ENCODE peak calls at places on chromosomes 11 and 22, in eight cellular contexts. One of them, this sample, is unnamed.
A peak's percentile ranks its signal among the peaks of the same experiment; 100 is the strongest.

GRCh38 chr11:114705280-114706024 is 27.1 kb downstream of the NXPE2 start:
- DNase-seq in GM23248: no peak
- DNase-seq in kidney: peak; percentile 75
- DNase-seq in DND-41: no peak
- DNase-seq in IMR-90: no peak
- DNase-seq in HCT116: no peak
- DNase-seq in neuronal stem cell: no peak
- DNase-seq in neural progenitor cell: no peak
- DNase-seq in this sample: no peak

GRCh38 chr11:44199298-44199697 is 103.8 kb downstream of the EXT2 start:
- DNase-seq in IMR-90: no peak
- DNase-seq in kidney: no peak
- DNase-seq in DND-41: no peak
- DNase-seq in neuronal stem cell: no peak
- DNase-seq in GM23248: no peak
- DNase-seq in neural progenitor cell: no peak
- DNase-seq in HCT116: no peak
- DNase-seq in this sample: no peak

GRCh38 chr11:124801636-124802312 is 1.6 kb upstream of the MSANTD2 start:
- DNase-seq in neuronal stem cell: no peak
- DNase-seq in neural progenitor cell: no peak
- DNase-seq in DND-41: no peak
- DNase-seq in HCT116: no peak
- DNase-seq in GM23248: peak; percentile 74
- DNase-seq in IMR-90: peak; percentile 22
- DNase-seq in kidney: no peak
- DNase-seq in this sample: no peak

GRCh38 chr22:17430298-17430900 is 61.1 kb downstream of the CECR2 start:
- DNase-seq in HCT116: no peak
- DNase-seq in neuronal stem cell: no peak
- DNase-seq in DND-41: peak; percentile 35
- DNase-seq in neural progenitor cell: no peak
- DNase-seq in kidney: no peak
- DNase-seq in IMR-90: no peak
- DNase-seq in GM23248: peak; percentile 6
- DNase-seq in this sample: no peak

GRCh38 chr22:38454361-38455062 is 487 bp downstream of the KCNJ4 start:
- DNase-seq in neural progenitor cell: peak; percentile 62
- DNase-seq in HCT116: no peak
- DNase-seq in neuronal stem cell: no peak
- DNase-seq in DND-41: no peak
- DNase-seq in IMR-90: no peak
- DNase-seq in GM23248: peak; percentile 17
- DNase-seq in kidney: peak; percentile 75
- DNase-seq in this sample: no peak

GRCh38 chr11:794766-795637 is 3.1 kb downstream of the SLC25A22 start:
- DNase-seq in HCT116: no peak
- DNase-seq in neuronal stem cell: no peak
- DNase-seq in kidney: no peak
- DNase-seq in DND-41: peak; percentile 38
- DNase-seq in GM23248: peak; percentile 64
- DNase-seq in neural progenitor cell: no peak
- DNase-seq in IMR-90: no peak
- DNase-seq in this sample: peak; percentile 66

GRCh38 chr11:32796425-32796824 is 2.0 kb upstream of the CCDC73 start:
- DNase-seq in DND-41: no peak
- DNase-seq in IMR-90: no peak
- DNase-seq in neural progenitor cell: no peak
- DNase-seq in neuronal stem cell: no peak
- DNase-seq in HCT116: no peak
- DNase-seq in GM23248: no peak
- DNase-seq in kidney: no peak
- DNase-seq in this sample: no peak

GRCh38 chr22:25643232-25644000 is 78.9 kb downstream of the GRK3 start:
- DNase-seq in HCT116: no peak
- DNase-seq in neural progenitor cell: no peak
- DNase-seq in DND-41: no peak
- DNase-seq in kidney: no peak
- DNase-seq in GM23248: no peak
- DNase-seq in IMR-90: no peak
- DNase-seq in neuronal stem cell: no peak
- DNase-seq in this sample: no peak

GRCh38 chr22:36347094-36347493 is 40.7 kb downstream of the MYH9 start:
- DNase-seq in kidney: no peak
- DNase-seq in GM23248: no peak
- DNase-seq in neural progenitor cell: no peak
- DNase-seq in DND-41: no peak
- DNase-seq in neuronal stem cell: no peak
- DNase-seq in HCT116: no peak
- DNase-seq in IMR-90: no peak
- DNase-seq in this sample: no peak

GRCh38 chr22:22571429-22571828 is 12.4 kb upstream of the PRAME start:
- DNase-seq in HCT116: no peak
- DNase-seq in DND-41: no peak
- DNase-seq in kidney: no peak
- DNase-seq in neural progenitor cell: no peak
- DNase-seq in IMR-90: no peak
- DNase-seq in GM23248: no peak
- DNase-seq in neuronal stem cell: no peak
- DNase-seq in this sample: no peak

GRCh38 chr22:27633296-27633871 is 168.2 kb downstream of the MN1 start:
- DNase-seq in neural progenitor cell: no peak
- DNase-seq in HCT116: no peak
- DNase-seq in GM23248: no peak
- DNase-seq in IMR-90: no peak
- DNase-seq in kidney: no peak
- DNase-seq in DND-41: no peak
- DNase-seq in neuronal stem cell: no peak
- DNase-seq in this sample: no peak

GRCh38 chr11:121578216-121579063 is 125.7 kb upstream of the SORL1-AS1 start:
- DNase-seq in DND-41: no peak
- DNase-seq in IMR-90: peak; percentile 4
- DNase-seq in neural progenitor cell: no peak
- DNase-seq in neuronal stem cell: no peak
- DNase-seq in GM23248: peak; percentile 25
- DNase-seq in HCT116: no peak
- DNase-seq in kidney: no peak
- DNase-seq in this sample: no peak

GRCh38 chr11:2115308-2115707 is 23.9 kb downstream of the IGF2 start:
- DNase-seq in IMR-90: no peak
- DNase-seq in GM23248: no peak
- DNase-seq in DND-41: no peak
- DNase-seq in neural progenitor cell: no peak
- DNase-seq in neuronal stem cell: no peak
- DNase-seq in HCT116: no peak
- DNase-seq in kidney: no peak
- DNase-seq in this sample: no peak

GRCh38 chr11:59551651-59552521 is 40.5 kb downstream of the OR4D9 start:
- DNase-seq in GM23248: peak; percentile 86
- DNase-seq in neuronal stem cell: peak; percentile 58
- DNase-seq in DND-41: peak; percentile 36
- DNase-seq in IMR-90: peak; percentile 90
- DNase-seq in neural progenitor cell: peak; percentile 74
- DNase-seq in HCT116: peak; percentile 55
- DNase-seq in kidney: no peak
- DNase-seq in this sample: no peak

GRCh38 chr22:25025586-25025985 is 73.1 kb downstream of the KIAA1671 start:
- DNase-seq in HCT116: no peak
- DNase-seq in neural progenitor cell: no peak
- DNase-seq in neuronal stem cell: no peak
- DNase-seq in DND-41: no peak
- DNase-seq in IMR-90: no peak
- DNase-seq in kidney: no peak
- DNase-seq in GM23248: no peak
- DNase-seq in this sample: no peak

DNA sequence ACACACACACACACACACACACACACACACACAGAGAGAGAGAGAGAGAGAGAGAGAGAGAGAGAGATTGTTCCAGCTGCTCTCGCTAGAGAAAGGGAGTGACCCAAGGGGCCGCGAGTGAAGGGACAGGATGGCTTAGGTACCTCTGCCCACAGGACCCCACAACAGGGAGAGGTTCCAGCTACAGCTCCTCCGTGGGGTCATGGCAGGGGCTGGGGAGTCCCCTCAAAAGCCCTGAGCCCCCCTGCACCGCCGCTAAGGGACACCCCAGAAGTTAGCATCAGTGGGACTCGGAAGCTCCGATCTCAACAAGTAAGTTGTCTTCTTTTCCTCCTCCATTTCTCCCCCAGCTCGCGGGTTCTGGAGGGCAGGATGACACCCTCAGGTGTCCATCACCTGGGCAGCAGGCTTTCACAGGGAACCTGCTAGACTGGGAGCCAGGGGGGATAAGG is 280 bp downstream of the KCNJ5 start:
- DNase-seq in GM23248: no peak
- DNase-seq in HCT116: no peak
- DNase-seq in IMR-90: no peak
- DNase-seq in neural progenitor cell: no peak
- DNase-seq in kidney: peak; percentile 71
- DNase-seq in DND-41: peak; percentile 17
- DNase-seq in neuronal stem cell: no peak
- DNase-seq in this sample: no peak
- H3K9ac ChIP-seq in GM23248: no peak overlapping the region
- H3K9ac ChIP-seq in HCT116: no peak overlapping the region
- H3K9ac ChIP-seq in IMR-90: no peak overlapping the region
- H3K9ac ChIP-seq in neural progenitor cell: no peak overlapping the region
- H3K9ac ChIP-seq in kidney: no peak overlapping the region
- H3K9ac ChIP-seq in DND-41: no peak overlapping the region
- H3K9ac ChIP-seq in neuronal stem cell: no peak overlapping the region
- H3K9ac ChIP-seq in this sample: no peak overlapping the region

GRCh38 chr11:123135863-123136446 is 59.1 kb downstream of the CLMP start:
- DNase-seq in neural progenitor cell: no peak
- DNase-seq in DND-41: no peak
- DNase-seq in IMR-90: no peak
- DNase-seq in kidney: no peak
- DNase-seq in HCT116: no peak
- DNase-seq in neuronal stem cell: no peak
- DNase-seq in GM23248: peak; percentile 70
- DNase-seq in this sample: no peak

GRCh38 chr11:123143476-123143875 is 51.6 kb downstream of the CLMP start:
- DNase-seq in neural progenitor cell: no peak
- DNase-seq in neuronal stem cell: no peak
- DNase-seq in kidney: no peak
- DNase-seq in DND-41: no peak
- DNase-seq in HCT116: no peak
- DNase-seq in IMR-90: no peak
- DNase-seq in GM23248: no peak
- DNase-seq in this sample: no peak

GRCh38 chr11:123143921-123144320 is 51.1 kb downstream of the CLMP start:
- DNase-seq in DND-41: no peak
- DNase-seq in HCT116: no peak
- DNase-seq in IMR-90: no peak
- DNase-seq in neuronal stem cell: no peak
- DNase-seq in neural progenitor cell: no peak
- DNase-seq in GM23248: no peak
- DNase-seq in kidney: no peak
- DNase-seq in this sample: no peak

GRCh38 chr11:123137496-123138270 is 57.4 kb downstream of the CLMP start:
- DNase-seq in HCT116: no peak
- DNase-seq in neuronal stem cell: peak; percentile 20
- DNase-seq in DND-41: no peak
- DNase-seq in IMR-90: peak; percentile 75
- DNase-seq in neural progenitor cell: peak; percentile 75
- DNase-seq in GM23248: peak; percentile 92
- DNase-seq in kidney: peak; percentile 97
- DNase-seq in this sample: peak; percentile 42

GRCh38 chr11:123139206-123139605 is 55.8 kb downstream of the CLMP start:
- DNase-seq in neural progenitor cell: no peak
- DNase-seq in DND-41: no peak
- DNase-seq in kidney: no peak
- DNase-seq in GM23248: no peak
- DNase-seq in IMR-90: no peak
- DNase-seq in HCT116: no peak
- DNase-seq in neuronal stem cell: no peak
- DNase-seq in this sample: no peak
- H3K9ac ChIP-seq in neural progenitor cell: no peak overlapping the region
- H3K9ac ChIP-seq in DND-41: no peak overlapping the region
- H3K9ac ChIP-seq in kidney: no peak overlapping the region
- H3K9ac ChIP-seq in GM23248: no peak overlapping the region
- H3K9ac ChIP-seq in IMR-90: no peak overlapping the region
- H3K9ac ChIP-seq in HCT116: no peak overlapping the region
- H3K9ac ChIP-seq in neuronal stem cell: no peak overlapping the region
- H3K9ac ChIP-seq in this sample: no peak overlapping the region

GRCh38 chr11:73267921-73268540 is 4.1 kb upstream of the P2RY6 start:
- DNase-seq in HCT116: no peak
- DNase-seq in DND-41: no peak
- DNase-seq in GM23248: no peak
- DNase-seq in neural progenitor cell: no peak
- DNase-seq in neuronal stem cell: no peak
- DNase-seq in IMR-90: no peak
- DNase-seq in kidney: no peak
- DNase-seq in this sample: no peak

GRCh38 chr11:73267122-73267846 is 4.9 kb upstream of the P2RY6 start:
- DNase-seq in neural progenitor cell: no peak
- DNase-seq in kidney: no peak
- DNase-seq in HCT116: no peak
- DNase-seq in GM23248: no peak
- DNase-seq in DND-41: no peak
- DNase-seq in IMR-90: no peak
- DNase-seq in neuronal stem cell: no peak
- DNase-seq in this sample: no peak

GRCh38 chr11:73265853-73266643 is 6.1 kb upstream of the P2RY6 start:
- DNase-seq in neuronal stem cell: no peak
- DNase-seq in kidney: no peak
- DNase-seq in DND-41: no peak
- DNase-seq in GM23248: no peak
- DNase-seq in HCT116: no peak
- DNase-seq in IMR-90: no peak
- DNase-seq in neural progenitor cell: no peak
- DNase-seq in this sample: no peak

GRCh38 chr11:73265278-73265810 is 6.8 kb upstream of the P2RY6 start:
- DNase-seq in kidney: no peak
- DNase-seq in neuronal stem cell: no peak
- DNase-seq in DND-41: no peak
- DNase-seq in HCT116: no peak
- DNase-seq in neural progenitor cell: no peak
- DNase-seq in IMR-90: no peak
- DNase-seq in GM23248: no peak
- DNase-seq in this sample: no peak

DNA sequence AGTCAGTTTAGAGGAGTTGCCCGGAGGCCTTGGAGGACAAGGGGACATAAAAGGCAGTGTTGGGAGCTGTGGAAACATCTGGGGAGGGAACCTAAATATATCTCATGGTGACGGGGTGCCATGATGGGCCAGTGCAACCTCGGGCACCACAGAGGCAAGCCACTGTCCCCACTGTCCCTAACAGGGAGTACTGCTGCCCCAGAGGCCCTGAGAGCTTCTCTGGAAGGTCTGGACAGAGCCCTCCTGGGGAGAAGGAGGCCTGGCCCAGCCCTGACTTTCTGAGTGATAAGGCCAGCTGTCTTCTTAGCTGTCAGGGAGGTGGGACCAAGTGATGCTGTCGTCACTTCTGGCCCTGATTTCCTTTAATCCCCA is 5.5 kb upstream of the P2RY6 start:
- DNase-seq in GM23248: no peak
- DNase-seq in DND-41: no peak
- DNase-seq in IMR-90: no peak
- DNase-seq in kidney: no peak
- DNase-seq in neural progenitor cell: no peak
- DNase-seq in neuronal stem cell: no peak
- DNase-seq in HCT116: no peak
- DNase-seq in this sample: no peak
- H3K9ac ChIP-seq in GM23248: no peak overlapping the region
- H3K9ac ChIP-seq in DND-41: no peak overlapping the region
- H3K9ac ChIP-seq in IMR-90: no peak overlapping the region
- H3K9ac ChIP-seq in kidney: no peak overlapping the region
- H3K9ac ChIP-seq in neural progenitor cell: no peak overlapping the region
- H3K9ac ChIP-seq in neuronal stem cell: no peak overlapping the region
- H3K9ac ChIP-seq in HCT116: no peak overlapping the region
- H3K9ac ChIP-seq in this sample: no peak overlapping the region

GRCh38 chr11:119685073-119685746 is 43.8 kb downstream of the NECTIN1 start:
- DNase-seq in neuronal stem cell: no peak
- DNase-seq in kidney: no peak
- DNase-seq in HCT116: no peak
- DNase-seq in neural progenitor cell: no peak
- DNase-seq in DND-41: no peak
- DNase-seq in GM23248: no peak
- DNase-seq in IMR-90: no peak
- DNase-seq in this sample: no peak
- H3K9ac ChIP-seq in neuronal stem cell: peak overlapping the region; percentile 65
- H3K9ac ChIP-seq in kidney: no peak overlapping the region
- H3K9ac ChIP-seq in HCT116: peak overlapping the region; percentile 26
- H3K9ac ChIP-seq in neural progenitor cell: no peak overlapping the region
- H3K9ac ChIP-seq in DND-41: no peak overlapping the region
- H3K9ac ChIP-seq in GM23248: no peak overlapping the region
- H3K9ac ChIP-seq in IMR-90: no peak overlapping the region
- H3K9ac ChIP-seq in this sample: no peak overlapping the region

This sample was measured in colonic mucosa.